ENCODE peak calls at places on chromosome 11, in five cellular contexts. H is GM23338, Z is HCT116, N is PC-3, R is H9. Q is an unnamed sample.

GRCh38 chr11:8839957-8840945 is 70.7 kb upstream of the AKIP1 start:
- DNase-seq in H (peak), Z (no peak), N (peak), R (peak), Q (peak)

GRCh38 chr11:975824-976223 is 50.2 kb downstream of the AP2A2 start:
- DNase-seq in H (peak), Z (no peak), N (no peak), R (peak), Q (peak)

GRCh38 chr11:113664981-113665710 is 41.0 kb downstream of the TMPRSS5 start:
- DNase-seq in H (no peak), Z (no peak), N (peak), R (no peak), Q (no peak)

GRCh38 chr11:4066960-4067359 is 27.6 kb upstream of the RRM1 start:
- DNase-seq in H (no peak), Z (no peak), N (no peak), R (no peak), Q (no peak)

GRCh38 chr11:112656772-112657428 is 304.3 kb upstream of the NCAM1 start:
- DNase-seq in H (no peak), Z (peak), N (peak), R (no peak), Q (peak)

GRCh38 chr11:47314992-47315391 is 37.5 kb downstream of the MYBPC3 start:
- DNase-seq in H (no peak), Z (no peak), N (no peak), R (no peak), Q (peak)

GRCh38 chr11:43542734-43543133 is 137.8 kb upstream of the HSD17B12 start:
- DNase-seq in H (no peak), Z (no peak), N (no peak), R (no peak), Q (peak)

GRCh38 chr11:103257360-103257759 is 148.1 kb downstream of the DYNC2H1 start:
- DNase-seq in H (peak), Z (peak), N (peak), R (no peak), Q (peak)

GRCh38 chr11:7512525-7513209 is 1.1 kb upstream of the PPFIBP2 start:
- DNase-seq in H (peak), Z (no peak), N (no peak), R (no peak), Q (peak)

DNA sequence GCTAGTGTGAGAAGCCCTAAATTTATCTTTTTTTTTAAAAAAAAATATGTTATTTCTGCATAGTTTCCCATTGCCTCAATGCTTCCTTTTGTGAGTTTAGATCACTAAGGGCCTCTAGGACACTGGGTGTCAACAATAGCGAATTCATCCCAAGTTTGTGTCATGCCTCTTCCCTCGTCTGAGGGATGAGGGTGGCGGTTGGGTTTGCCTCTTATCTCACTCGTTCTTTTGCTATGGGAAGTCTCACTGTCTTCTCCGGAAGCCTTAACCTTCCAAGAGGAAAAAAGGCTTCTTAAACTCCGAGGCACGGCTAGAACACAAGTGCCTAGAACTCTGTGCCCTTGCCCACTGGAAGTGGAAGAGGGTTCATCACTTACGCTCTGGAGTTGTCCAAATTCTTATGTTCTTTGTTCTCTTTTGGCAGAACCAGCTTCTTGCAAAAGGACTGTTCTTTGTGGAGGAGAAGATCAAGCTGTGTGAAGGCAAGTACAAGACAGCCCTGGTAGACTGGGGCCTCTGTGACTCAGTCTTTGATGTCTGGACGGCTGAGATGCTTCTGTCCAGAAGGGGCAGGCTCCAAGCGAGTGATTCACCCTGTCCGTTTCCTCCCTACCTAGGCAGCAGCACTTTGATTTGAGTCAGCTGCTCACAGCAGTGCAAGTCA is 78.5 kb downstream of the TRAF6 start:
- DNase-seq in H (no peak), Z (peak), N (peak), R (no peak), Q (peak)
- H2AFZ ChIP-seq in H (no peak), Z (no peak), N (no peak), R (no peak), Q (peak)

DNA sequence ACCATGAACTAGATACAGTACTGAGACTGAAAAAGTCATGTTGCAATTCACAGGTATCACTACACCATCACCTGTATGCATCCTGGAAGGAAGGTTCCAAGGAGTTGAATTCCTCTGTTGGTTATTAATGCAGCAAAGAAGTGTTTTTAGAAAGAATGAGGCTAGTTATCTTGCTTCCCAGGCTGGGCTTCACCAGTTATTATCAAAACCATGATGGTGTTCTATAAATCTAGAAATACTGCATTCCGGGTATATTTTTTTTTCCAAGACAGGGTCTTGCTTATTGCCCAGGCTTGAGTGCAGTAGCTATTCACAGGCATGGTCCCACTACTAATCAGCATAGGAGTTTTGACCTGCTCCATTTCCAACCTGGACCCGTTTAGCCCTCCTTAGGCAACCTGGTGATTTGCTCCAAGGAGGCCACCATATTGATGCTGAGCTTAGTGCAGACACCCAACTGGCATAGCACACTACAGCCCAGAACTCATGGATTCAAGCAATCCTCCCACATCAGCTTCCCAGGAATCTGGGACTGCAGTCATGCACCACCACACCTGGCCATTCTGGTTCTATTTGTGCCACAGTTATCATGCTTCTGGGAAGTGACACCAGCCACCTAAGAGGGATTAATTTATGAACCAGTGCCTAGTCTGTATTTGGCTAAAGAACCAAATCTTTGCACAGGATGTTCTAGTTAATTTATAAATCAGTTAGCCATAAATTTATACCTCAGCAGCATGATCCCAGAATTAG is 1.6 kb upstream of the MPEG1 start:
- DNase-seq in H (no peak), Z (no peak), N (no peak), R (no peak), Q (no peak)
- H3K27ac ChIP-seq in H (no peak), Z (no peak), N (no peak), R (no peak), Q (no peak)

GRCh38 chr11:85627332-85627997 is at the start of gene DLG2:
- DNase-seq in H (peak), Z (no peak), N (peak), R (no peak), Q (peak)

GRCh38 chr11:85628771-85629341 is 463 bp downstream of the TMEM126B start:
- DNase-seq in H (peak), Z (no peak), N (no peak), R (no peak), Q (peak)

GRCh38 chr11:85627998-85628770 is at the start of gene TMEM126B:
- DNase-seq in H (peak), Z (peak), N (peak), R (peak), Q (peak)

GRCh38 chr11:85626496-85626895 is 648 bp downstream of the DLG2 start:
- DNase-seq in H (no peak), Z (no peak), N (peak), R (no peak), Q (peak)
- H2AFZ ChIP-seq in H (no peak), Z (no peak), N (peak), R (no peak), Q (peak)

DNA sequence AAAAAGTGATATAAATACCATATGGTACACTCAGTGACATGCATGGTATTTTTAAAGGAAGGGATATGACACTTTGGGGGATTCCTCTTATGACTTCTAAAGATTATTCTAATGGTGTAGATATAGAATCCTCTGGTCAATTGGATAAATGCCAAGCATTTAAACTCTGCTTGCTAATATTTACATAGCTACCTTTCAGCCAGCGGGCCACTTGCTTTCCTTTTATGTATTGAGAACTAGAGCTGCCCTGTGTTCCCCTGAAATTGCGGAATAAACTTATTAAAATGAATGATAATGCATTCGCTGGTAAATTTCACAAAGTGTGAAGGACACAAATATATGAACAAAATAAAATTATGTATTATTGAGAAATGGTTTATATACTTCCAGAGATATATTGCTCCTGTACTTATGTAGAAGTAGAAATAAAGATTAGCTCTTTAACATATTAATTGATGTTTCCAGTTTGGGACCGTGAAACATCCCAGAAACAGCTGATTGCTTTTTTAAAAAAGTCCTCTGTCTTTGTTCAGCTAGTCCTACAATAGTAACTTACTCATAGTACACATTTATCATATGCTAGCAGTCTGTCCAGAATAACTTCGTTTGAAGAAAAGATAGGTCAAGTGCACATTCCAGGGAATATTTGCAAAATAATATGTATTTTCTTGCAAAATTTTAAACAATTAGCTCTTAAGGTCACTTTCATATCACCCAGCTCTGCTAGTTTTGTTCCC is 40.1 kb upstream of the CARD18 start:
- DNase-seq in H (no peak), Z (no peak), N (peak), R (no peak), Q (no peak)
- H3K27ac ChIP-seq in H (no peak), Z (no peak), N (no peak), R (no peak), Q (no peak)